ENCODE peak calls at places on chromosomes 16 and 17, in nine cellular contexts. X is GM12891, V is lower leg skin, G is esophagus squamous epithelium, R is body of pancreas, Z is A549, T is adrenal gland, N is stomach, H is NB4. A is an unnamed sample.

GRCh38 chr17:16941072-16941641 is 30.8 kb downstream of the TNFRSF13B start:
- DNase-seq in G (no peak), X (no peak), V (no peak), Z (no peak), H (no peak), R (no peak), N (peak), T (no peak), A (no peak)

GRCh38 chr17:45645330-45645729 is 138.8 kb upstream of the CRHR1 start:
- DNase-seq in R (no peak), X (no peak), T (no peak), V (no peak), Z (no peak), H (no peak), N (no peak), G (no peak), A (no peak)

GRCh38 chr16:88978608-88979346 is 1.8 kb upstream of the CBFA2T3 start:
- DNase-seq in G (no peak), R (no peak), H (peak), X (peak), N (no peak), T (no peak), V (no peak), Z (no peak), A (no peak)

GRCh38 chr16:65908568-65908967 is 457.9 kb upstream of the CDH5 start:
- DNase-seq in G (no peak), N (no peak), H (no peak), X (no peak), T (no peak), R (no peak), V (no peak), Z (no peak), A (no peak)

GRCh38 chr17:46812624-46813318 is 5.7 kb downstream of the WNT3 start:
- DNase-seq in H (no peak), R (no peak), X (no peak), T (no peak), V (no peak), N (no peak), Z (no peak), G (no peak), A (no peak)

GRCh38 chr16:55480228-55480655 is 1.2 kb downstream of the MMP2 start:
- DNase-seq in R (peak), V (peak), H (peak), Z (no peak), N (peak), G (no peak), X (no peak), T (peak), A (no peak)

GRCh38 chr17:44759916-44760243 is 1.1 kb downstream of the ADAM11 start:
- DNase-seq in X (no peak), N (no peak), R (no peak), H (no peak), Z (no peak), G (no peak), V (no peak), T (no peak), A (no peak)

GRCh38 chr17:41492771-41493170 is 3.1 kb upstream of the KRT36 start:
- DNase-seq in X (no peak), V (no peak), Z (no peak), G (no peak), T (no peak), H (no peak), R (no peak), N (no peak), A (no peak)

GRCh38 chr17:47989700-47990099 is 18.8 kb downstream of the CDK5RAP3 start:
- DNase-seq in X (no peak), G (no peak), N (no peak), T (no peak), Z (no peak), R (no peak), H (no peak), V (no peak), A (no peak)

GRCh38 chr17:50626037-50626574 is 8.6 kb upstream of the ABCC3 start:
- DNase-seq in T (peak), H (peak), G (no peak), R (peak), V (peak), Z (peak), N (peak), X (peak), A (peak)

GRCh38 chr17:8892338-8892690 is 24.8 kb upstream of the PIK3R6 start:
- DNase-seq in R (no peak), G (no peak), V (no peak), Z (no peak), X (no peak), T (no peak), N (no peak), H (no peak), A (no peak)

GRCh38 chr16:12145918-12146317 is 169.4 kb downstream of the SNX29 start:
- DNase-seq in T (no peak), H (no peak), Z (no peak), N (no peak), V (no peak), X (no peak), R (no peak), G (no peak), A (no peak)

GRCh38 chr16:4846503-4846900 is 586 bp downstream of the GLYR1 start:
- DNase-seq in X (peak), N (peak), Z (peak), R (peak), H (peak), V (peak), T (peak), G (no peak), A (peak)

GRCh38 chr16:63361032-63361624 is 1324.9 kb upstream of the CDH8 start:
- DNase-seq in X (no peak), H (peak), Z (peak), V (no peak), N (no peak), G (no peak), T (no peak), R (peak), A (peak)

GRCh38 chr17:37732313-37732712 is 12.5 kb downstream of the HNF1B start:
- DNase-seq in T (peak), V (no peak), R (no peak), X (no peak), H (no peak), N (no peak), Z (no peak), G (no peak), A (no peak)

GRCh38 chr17:40356906-40357861 is 7.4 kb downstream of the GJD3 start:
- DNase-seq in V (no peak), G (no peak), X (no peak), Z (no peak), T (no peak), H (no peak), N (no peak), R (no peak), A (no peak)

GRCh38 chr16:11721781-11722467 is 20.7 kb downstream of the TXNDC11 start:
- DNase-seq in V (no peak), T (no peak), Z (no peak), R (no peak), G (no peak), H (no peak), X (no peak), N (no peak), A (no peak)

GRCh38 chr16:11342021-11342855 is 3.0 kb upstream of the RMI2 start:
- DNase-seq in N (no peak), V (no peak), H (no peak), R (no peak), X (no peak), T (no peak), G (no peak), Z (no peak), A (no peak)

GRCh38 chr17:38797091-38797490 is 2.3 kb downstream of the PIP4K2B start:
- DNase-seq in V (no peak), Z (no peak), G (no peak), N (no peak), H (peak), T (no peak), R (no peak), X (no peak), A (no peak)

GRCh38 chr17:69725125-69725524 is 310.6 kb downstream of the MAP2K6 start:
- DNase-seq in N (no peak), T (no peak), G (no peak), X (no peak), Z (no peak), V (peak), R (no peak), H (no peak), A (no peak)

GRCh38 chr16:11181889-11182279 is 74.1 kb downstream of the SOCS1 start:
- DNase-seq in Z (no peak), H (peak), G (no peak), T (no peak), R (no peak), X (no peak), V (peak), N (no peak), A (no peak)

GRCh38 chr16:10743227-10743609 is 424 bp upstream of the NUBP1 start:
- DNase-seq in R (no peak), H (no peak), X (no peak), T (no peak), G (no peak), V (no peak), Z (no peak), N (no peak), A (no peak)

GRCh38 chr16:89386337-89386736 is 104.0 kb downstream of the ANKRD11 start:
- DNase-seq in N (no peak), Z (no peak), V (no peak), G (no peak), X (no peak), R (no peak), H (no peak), T (no peak), A (no peak)

GRCh38 chr17:49193513-49194296 is 16.7 kb downstream of the GNGT2 start:
- DNase-seq in H (peak), N (peak), G (no peak), V (peak), Z (peak), X (no peak), R (peak), T (peak), A (peak)

GRCh38 chr17:79188048-79188447 is 113.4 kb downstream of the ENGASE start:
- DNase-seq in R (peak), V (no peak), N (no peak), H (peak), T (no peak), G (no peak), Z (peak), X (peak), A (peak)

GRCh38 chr16:87288753-87289362 is 28.3 kb downstream of the C16orf95 start:
- DNase-seq in N (no peak), T (no peak), V (no peak), G (no peak), R (no peak), X (no peak), H (no peak), Z (no peak), A (no peak)

GRCh38 chr17:50507871-50508572 is at the start of gene MYCBPAP:
- DNase-seq in R (peak), Z (peak), X (peak), G (no peak), H (no peak), V (peak), T (peak), N (peak), A (no peak)

GRCh38 chr16:35188288-35189155 is 1729.1 kb downstream of the TP53TG3F start:
- DNase-seq in R (no peak), X (no peak), V (no peak), Z (peak), N (no peak), H (peak), G (no peak), T (no peak), A (no peak)

GRCh38 chr17:37384560-37385160 is 8.9 kb downstream of the C17orf78 start:
- DNase-seq in V (no peak), T (no peak), Z (no peak), H (no peak), G (no peak), R (no peak), N (no peak), X (no peak), A (no peak)

GRCh38 chr17:36069131-36069530 is 5.1 kb downstream of the CCL18 start:
- DNase-seq in G (no peak), Z (no peak), T (no peak), R (no peak), H (no peak), N (no peak), V (no peak), X (no peak), A (no peak)

GRCh38 chr17:50533720-50534148 is 1.2 kb downstream of the EPN3 start:
- DNase-seq in N (peak), V (no peak), R (peak), Z (no peak), T (peak), X (no peak), H (no peak), G (no peak), A (no peak)

GRCh38 chr16:2160915-2161551 is 5.5 kb downstream of the TRAF7 start:
- DNase-seq in R (no peak), Z (no peak), V (peak), H (no peak), G (no peak), X (no peak), T (no peak), N (peak), A (no peak)

GRCh38 chr16:88058136-88058535 is 106.9 kb downstream of the BANP start:
- DNase-seq in R (no peak), V (no peak), X (no peak), T (no peak), G (no peak), N (no peak), H (no peak), Z (no peak), A (no peak)

GRCh38 chr17:4609761-4610160 is 25.4 kb downstream of the SMTNL2 start:
- DNase-seq in T (no peak), X (no peak), V (no peak), H (no peak), G (no peak), R (no peak), Z (no peak), N (no peak), A (no peak)
- TF ChIP-seq POLR2A in T (no peak), X (no peak), V (no peak), H (no peak), G (no peak), R (no peak), Z (no peak), N (no peak), A (no peak)

GRCh38 chr17:80603380-80603779 is 58.7 kb downstream of the RPTOR start:
- DNase-seq in T (no peak), H (peak), Z (no peak), X (no peak), N (no peak), R (no peak), G (no peak), V (no peak), A (no peak)

GRCh38 chr17:80598813-80599545 is 54.3 kb downstream of the RPTOR start:
- DNase-seq in Z (no peak), H (no peak), X (no peak), V (no peak), R (no peak), N (no peak), T (no peak), G (no peak), A (no peak)

GRCh38 chr17:80601146-80601545 is 56.5 kb downstream of the RPTOR start:
- DNase-seq in X (no peak), R (no peak), V (no peak), H (no peak), N (no peak), T (no peak), G (no peak), Z (no peak), A (no peak)

GRCh38 chr17:80599546-80600305 is 55.1 kb downstream of the RPTOR start:
- DNase-seq in T (no peak), N (no peak), V (no peak), X (no peak), G (no peak), H (no peak), Z (peak), R (no peak), A (no peak)

GRCh38 chr17:80600586-80600985 is 55.9 kb downstream of the RPTOR start:
- DNase-seq in N (no peak), T (no peak), V (no peak), R (no peak), G (no peak), X (no peak), Z (no peak), H (no peak), A (no peak)
- TF ChIP-seq POLR2A in N (no peak), T (no peak), V (no peak), R (no peak), G (no peak), X (no peak), Z (no peak), H (no peak), A (no peak)

GRCh38 chr16:84593825-84594724 is 23.8 kb downstream of the COTL1 start:
- DNase-seq in V (no peak), R (no peak), H (peak), G (peak), T (no peak), X (peak), Z (no peak), N (peak), A (no peak)
- TF ChIP-seq POLR2A in V (no peak), R (no peak), H (no peak), G (no peak), T (no peak), X (peak), Z (no peak), N (no peak), A (no peak)

GRCh38 chr17:7279453-7279852 is 2.1 kb upstream of the SLC2A4 start:
- DNase-seq in G (no peak), R (no peak), V (no peak), Z (no peak), X (no peak), N (no peak), T (no peak), H (no peak), A (no peak)

GRCh38 chr17:7281953-7282751 is 634 bp downstream of the SLC2A4 start:
- DNase-seq in H (no peak), V (no peak), R (peak), N (no peak), T (peak), G (no peak), Z (no peak), X (no peak), A (no peak)

GRCh38 chr17:7280519-7281073 is 922 bp upstream of the SLC2A4 start:
- DNase-seq in V (peak), H (peak), X (peak), R (peak), N (peak), G (no peak), T (peak), Z (peak), A (peak)

GRCh38 chr17:7282752-7283321 is 1.3 kb downstream of the SLC2A4 start:
- DNase-seq in V (no peak), R (no peak), H (no peak), G (no peak), X (no peak), Z (no peak), T (no peak), N (no peak), A (no peak)

DNA sequence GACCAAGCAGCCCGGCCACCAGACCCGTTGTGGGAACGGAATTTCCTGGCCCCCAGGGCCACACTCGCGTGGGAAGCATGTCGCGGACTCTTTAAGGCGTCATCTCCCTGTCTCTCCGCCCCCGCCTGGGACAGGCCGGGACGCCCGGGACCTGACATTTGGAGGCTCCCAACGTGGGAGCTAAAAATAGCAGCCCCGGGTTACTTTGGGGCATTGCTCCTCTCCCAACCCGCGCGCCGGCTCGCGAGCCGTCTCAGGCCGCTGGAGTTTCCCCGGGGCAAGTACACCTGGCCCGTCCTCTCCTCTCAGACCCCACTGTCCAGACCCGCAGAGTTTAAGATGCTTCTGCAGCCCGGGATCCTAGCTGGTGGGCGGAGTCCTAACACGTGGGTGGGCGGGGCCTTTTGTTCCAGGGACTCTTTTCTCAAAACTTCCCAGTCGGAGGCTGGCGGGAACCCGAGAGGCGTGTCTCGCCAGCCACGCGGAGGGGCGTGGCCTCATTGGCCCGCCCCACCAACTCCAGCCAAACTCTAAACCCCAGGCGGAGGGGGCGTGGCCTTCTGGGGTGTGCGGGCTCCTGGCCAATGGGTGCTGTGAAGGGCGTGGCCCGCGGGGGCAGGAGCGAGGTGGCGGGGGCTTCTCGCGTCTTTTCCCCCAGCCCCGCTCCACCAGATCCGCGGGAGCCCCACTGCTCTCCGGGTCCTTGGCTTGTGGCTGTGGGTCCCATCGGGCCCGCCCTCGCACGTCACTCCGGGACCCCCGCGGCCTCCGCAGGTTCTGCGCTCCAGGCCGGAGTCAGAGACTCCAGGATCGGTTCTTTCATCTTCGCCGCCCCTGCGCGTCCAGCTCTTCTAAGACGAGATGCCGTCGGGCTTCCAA is at the start of gene SLC2A4:
- DNase-seq in Z (peak), V (peak), T (peak), N (peak), H (peak), G (no peak), R (peak), X (peak), A (peak)
- TF ChIP-seq POLR2A in Z (no peak), V (no peak), T (no peak), N (no peak), H (no peak), G (peak), R (no peak), X (no peak), A (no peak)

DNA sequence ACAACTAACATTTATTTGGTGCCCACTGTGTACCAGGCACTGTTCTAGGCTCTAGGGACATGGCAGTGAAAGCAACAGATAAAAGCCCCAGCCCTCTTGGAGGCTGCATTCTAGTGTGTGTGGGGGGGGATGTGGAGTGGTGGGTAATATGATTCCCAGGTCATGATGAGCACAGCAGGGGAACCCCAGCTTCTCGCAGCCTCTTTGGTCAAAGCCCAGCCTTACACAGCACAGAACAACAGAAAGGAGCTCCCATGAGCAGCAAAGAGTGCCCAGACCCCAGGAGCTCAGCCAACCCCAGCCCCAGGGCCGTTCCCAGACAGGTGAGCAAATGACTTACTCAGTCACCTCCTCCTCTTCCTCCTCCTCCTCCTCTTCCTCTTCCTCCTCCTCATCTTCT is 21.9 kb downstream of the CNGB1 start:
- DNase-seq in R (no peak), N (no peak), V (no peak), T (no peak), Z (no peak), H (no peak), X (no peak), G (no peak), A (no peak)
- TF ChIP-seq POLR2A in R (no peak), N (no peak), V (no peak), T (no peak), Z (no peak), H (no peak), X (no peak), G (no peak), A (no peak)

GRCh38 chr17:80290199-80290598 is 29.5 kb downstream of the RNF213 start:
- DNase-seq in Z (no peak), V (no peak), H (no peak), R (no peak), X (no peak), G (no peak), N (no peak), T (no peak), A (no peak)
- TF ChIP-seq POLR2A in Z (no peak), V (no peak), H (no peak), R (no peak), X (no peak), G (no peak), N (no peak), T (no peak), A (no peak)

DNA sequence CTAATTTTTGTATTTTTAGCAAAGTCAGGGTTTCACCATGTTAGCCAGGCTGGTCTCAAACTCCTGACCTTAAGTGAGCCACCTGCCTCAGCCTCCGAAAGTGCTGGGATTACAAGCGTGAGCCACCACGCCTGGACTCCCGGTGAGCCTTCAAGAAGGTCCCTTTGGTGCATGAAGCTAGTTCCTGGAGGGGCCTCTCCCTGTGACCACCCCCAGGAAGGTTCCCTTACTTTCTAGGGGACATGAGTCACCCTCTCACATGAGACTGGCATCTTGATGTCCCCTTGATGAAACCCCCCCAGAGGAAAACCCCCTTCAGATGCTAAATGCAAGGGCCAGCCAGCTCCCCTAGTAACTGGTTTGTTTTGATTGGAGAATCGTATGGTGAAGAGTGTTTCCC is 12.8 kb downstream of the CARHSP1 start:
- DNase-seq in V (no peak), T (peak), N (no peak), H (no peak), Z (no peak), G (no peak), X (no peak), R (no peak), A (no peak)
- TF ChIP-seq POLR2A in V (no peak), T (no peak), N (no peak), H (no peak), Z (no peak), G (no peak), X (no peak), R (no peak), A (no peak)

GRCh38 chr17:1829579-1830257 is at the start of the genes RPA1 and SMYD4:
- DNase-seq in R (peak), N (peak), T (peak), Z (peak), H (peak), G (peak), V (peak), X (peak), A (peak)
- TF ChIP-seq POLR2A in R (peak), N (no peak), T (no peak), Z (peak), H (peak), G (peak), V (no peak), X (peak), A (peak)

GRCh38 chr16:67270931-67271338 is 8.4 kb upstream of the PLEKHG4 start:
- DNase-seq in G (no peak), Z (no peak), T (no peak), H (no peak), N (no peak), R (no peak), V (no peak), X (no peak), A (no peak)
- TF ChIP-seq POLR2A in G (no peak), Z (no peak), T (no peak), H (no peak), N (no peak), R (no peak), V (no peak), X (no peak), A (no peak)

A was measured in H54.